ENCODE peak calls at places on chromosomes 12 and 14, in eight cellular contexts. One of them, this sample, is unnamed.

GRCh38 chr14:76371066-76371465 is 4.9 kb upstream of the ESRRB start:
- DNase-seq in Right ventricle myocardium superior: no peak
- DNase-seq in activated CD4-positive, alpha-beta T cell treated with anti-CD3 and anti-CD28 coated beads, Interleukin-2, amount 10 ng/mL, durations not matched to agents 24 days and 14 days: no peak
- DNase-seq in NCI-H1092: no peak
- DNase-seq in stromal cell of bone marrow: no peak
- DNase-seq in stimulated activated CD4-positive, alpha-beta T cell treated with anti-CD3 and anti-CD28 coated beads, Interleukin-4, amount 100 ng/mL, for 4 hours: no peak
- DNase-seq in GM19239: no peak
- DNase-seq in NCI-H2029: no peak
- DNase-seq in this sample: no peak

GRCh38 chr12:125075-125474 is 58.5 kb downstream of the IQSEC3 start:
- DNase-seq in activated CD4-positive, alpha-beta T cell treated with anti-CD3 and anti-CD28 coated beads, Interleukin-2, amount 10 ng/mL, durations not matched to agents 24 days and 14 days: no peak
- DNase-seq in GM19239: no peak
- DNase-seq in Right ventricle myocardium superior: no peak
- DNase-seq in NCI-H1092: no peak
- DNase-seq in stimulated activated CD4-positive, alpha-beta T cell treated with anti-CD3 and anti-CD28 coated beads, Interleukin-4, amount 100 ng/mL, for 4 hours: no peak
- DNase-seq in stromal cell of bone marrow: no peak
- DNase-seq in NCI-H2029: no peak
- DNase-seq in this sample: no peak

GRCh38 chr14:96268426-96269358 is 12.7 kb downstream of the BDKRB1 start:
- DNase-seq in NCI-H2029: no peak
- DNase-seq in GM19239: no peak
- DNase-seq in stromal cell of bone marrow: peak
- DNase-seq in activated CD4-positive, alpha-beta T cell treated with anti-CD3 and anti-CD28 coated beads, Interleukin-2, amount 10 ng/mL, durations not matched to agents 24 days and 14 days: no peak
- DNase-seq in NCI-H1092: no peak
- DNase-seq in Right ventricle myocardium superior: peak
- DNase-seq in stimulated activated CD4-positive, alpha-beta T cell treated with anti-CD3 and anti-CD28 coated beads, Interleukin-4, amount 100 ng/mL, for 4 hours: no peak
- DNase-seq in this sample: peak

GRCh38 chr12:95736631-95737030 is 53.9 kb downstream of the NTN4 start:
- DNase-seq in NCI-H2029: no peak
- DNase-seq in activated CD4-positive, alpha-beta T cell treated with anti-CD3 and anti-CD28 coated beads, Interleukin-2, amount 10 ng/mL, durations not matched to agents 24 days and 14 days: no peak
- DNase-seq in stromal cell of bone marrow: peak
- DNase-seq in GM19239: no peak
- DNase-seq in stimulated activated CD4-positive, alpha-beta T cell treated with anti-CD3 and anti-CD28 coated beads, Interleukin-4, amount 100 ng/mL, for 4 hours: no peak
- DNase-seq in Right ventricle myocardium superior: peak
- DNase-seq in NCI-H1092: no peak
- DNase-seq in this sample: no peak

GRCh38 chr12:65825573-65826512 is 1.6 kb downstream of the HMGA2 start:
- DNase-seq in GM19239: no peak
- DNase-seq in NCI-H2029: no peak
- DNase-seq in activated CD4-positive, alpha-beta T cell treated with anti-CD3 and anti-CD28 coated beads, Interleukin-2, amount 10 ng/mL, durations not matched to agents 24 days and 14 days: peak
- DNase-seq in NCI-H1092: no peak
- DNase-seq in Right ventricle myocardium superior: peak
- DNase-seq in stimulated activated CD4-positive, alpha-beta T cell treated with anti-CD3 and anti-CD28 coated beads, Interleukin-4, amount 100 ng/mL, for 4 hours: no peak
- DNase-seq in stromal cell of bone marrow: no peak
- DNase-seq in this sample: peak

GRCh38 chr14:51562816-51563215 is 88.9 kb upstream of the FRMD6 start:
- DNase-seq in stromal cell of bone marrow: no peak
- DNase-seq in Right ventricle myocardium superior: no peak
- DNase-seq in stimulated activated CD4-positive, alpha-beta T cell treated with anti-CD3 and anti-CD28 coated beads, Interleukin-4, amount 100 ng/mL, for 4 hours: no peak
- DNase-seq in activated CD4-positive, alpha-beta T cell treated with anti-CD3 and anti-CD28 coated beads, Interleukin-2, amount 10 ng/mL, durations not matched to agents 24 days and 14 days: no peak
- DNase-seq in NCI-H1092: no peak
- DNase-seq in NCI-H2029: no peak
- DNase-seq in GM19239: no peak
- DNase-seq in this sample: peak

GRCh38 chr14:27608377-27608776 is 1010.5 kb upstream of the NOVA1 start:
- DNase-seq in GM19239: no peak
- DNase-seq in stromal cell of bone marrow: no peak
- DNase-seq in NCI-H1092: no peak
- DNase-seq in stimulated activated CD4-positive, alpha-beta T cell treated with anti-CD3 and anti-CD28 coated beads, Interleukin-4, amount 100 ng/mL, for 4 hours: no peak
- DNase-seq in activated CD4-positive, alpha-beta T cell treated with anti-CD3 and anti-CD28 coated beads, Interleukin-2, amount 10 ng/mL, durations not matched to agents 24 days and 14 days: no peak
- DNase-seq in Right ventricle myocardium superior: no peak
- DNase-seq in NCI-H2029: no peak
- DNase-seq in this sample: no peak

GRCh38 chr14:70425349-70425748 is 8.5 kb upstream of the SYNJ2BP start:
- DNase-seq in Right ventricle myocardium superior: no peak
- DNase-seq in stromal cell of bone marrow: no peak
- DNase-seq in activated CD4-positive, alpha-beta T cell treated with anti-CD3 and anti-CD28 coated beads, Interleukin-2, amount 10 ng/mL, durations not matched to agents 24 days and 14 days: no peak
- DNase-seq in NCI-H2029: no peak
- DNase-seq in NCI-H1092: no peak
- DNase-seq in stimulated activated CD4-positive, alpha-beta T cell treated with anti-CD3 and anti-CD28 coated beads, Interleukin-4, amount 100 ng/mL, for 4 hours: no peak
- DNase-seq in GM19239: no peak
- DNase-seq in this sample: no peak

GRCh38 chr12:52499836-52500560 is 6.9 kb upstream of the KRT6A start:
- DNase-seq in NCI-H1092: no peak
- DNase-seq in Right ventricle myocardium superior: no peak
- DNase-seq in activated CD4-positive, alpha-beta T cell treated with anti-CD3 and anti-CD28 coated beads, Interleukin-2, amount 10 ng/mL, durations not matched to agents 24 days and 14 days: no peak
- DNase-seq in stromal cell of bone marrow: no peak
- DNase-seq in stimulated activated CD4-positive, alpha-beta T cell treated with anti-CD3 and anti-CD28 coated beads, Interleukin-4, amount 100 ng/mL, for 4 hours: no peak
- DNase-seq in NCI-H2029: no peak
- DNase-seq in GM19239: no peak
- DNase-seq in this sample: peak

GRCh38 chr14:101055106-101055662 is 151.7 kb upstream of the RTL1 start:
- DNase-seq in Right ventricle myocardium superior: peak
- DNase-seq in GM19239: no peak
- DNase-seq in stimulated activated CD4-positive, alpha-beta T cell treated with anti-CD3 and anti-CD28 coated beads, Interleukin-4, amount 100 ng/mL, for 4 hours: no peak
- DNase-seq in stromal cell of bone marrow: no peak
- DNase-seq in NCI-H1092: no peak
- DNase-seq in activated CD4-positive, alpha-beta T cell treated with anti-CD3 and anti-CD28 coated beads, Interleukin-2, amount 10 ng/mL, durations not matched to agents 24 days and 14 days: no peak
- DNase-seq in NCI-H2029: no peak
- DNase-seq in this sample: no peak

GRCh38 chr12:70196732-70197361 is 46.4 kb upstream of the CNOT2 start:
- DNase-seq in NCI-H2029: no peak
- DNase-seq in activated CD4-positive, alpha-beta T cell treated with anti-CD3 and anti-CD28 coated beads, Interleukin-2, amount 10 ng/mL, durations not matched to agents 24 days and 14 days: no peak
- DNase-seq in stromal cell of bone marrow: no peak
- DNase-seq in stimulated activated CD4-positive, alpha-beta T cell treated with anti-CD3 and anti-CD28 coated beads, Interleukin-4, amount 100 ng/mL, for 4 hours: no peak
- DNase-seq in GM19239: no peak
- DNase-seq in NCI-H1092: no peak
- DNase-seq in Right ventricle myocardium superior: no peak
- DNase-seq in this sample: peak

GRCh38 chr14:88937706-88938105 is 113.3 kb downstream of the TTC8 start:
- DNase-seq in Right ventricle myocardium superior: no peak
- DNase-seq in NCI-H1092: no peak
- DNase-seq in activated CD4-positive, alpha-beta T cell treated with anti-CD3 and anti-CD28 coated beads, Interleukin-2, amount 10 ng/mL, durations not matched to agents 24 days and 14 days: no peak
- DNase-seq in stimulated activated CD4-positive, alpha-beta T cell treated with anti-CD3 and anti-CD28 coated beads, Interleukin-4, amount 100 ng/mL, for 4 hours: no peak
- DNase-seq in GM19239: no peak
- DNase-seq in NCI-H2029: no peak
- DNase-seq in stromal cell of bone marrow: no peak
- DNase-seq in this sample: peak

GRCh38 chr14:100891051-100891450 is 12.5 kb downstream of the RTL1 start:
- DNase-seq in NCI-H2029: no peak
- DNase-seq in activated CD4-positive, alpha-beta T cell treated with anti-CD3 and anti-CD28 coated beads, Interleukin-2, amount 10 ng/mL, durations not matched to agents 24 days and 14 days: no peak
- DNase-seq in stimulated activated CD4-positive, alpha-beta T cell treated with anti-CD3 and anti-CD28 coated beads, Interleukin-4, amount 100 ng/mL, for 4 hours: no peak
- DNase-seq in stromal cell of bone marrow: no peak
- DNase-seq in GM19239: no peak
- DNase-seq in NCI-H1092: no peak
- DNase-seq in Right ventricle myocardium superior: no peak
- DNase-seq in this sample: no peak

GRCh38 chr12:46907791-46908190 is 82.0 kb upstream of the SLC38A4 start:
- DNase-seq in NCI-H1092: no peak
- DNase-seq in GM19239: no peak
- DNase-seq in Right ventricle myocardium superior: no peak
- DNase-seq in stimulated activated CD4-positive, alpha-beta T cell treated with anti-CD3 and anti-CD28 coated beads, Interleukin-4, amount 100 ng/mL, for 4 hours: no peak
- DNase-seq in NCI-H2029: no peak
- DNase-seq in stromal cell of bone marrow: no peak
- DNase-seq in activated CD4-positive, alpha-beta T cell treated with anti-CD3 and anti-CD28 coated beads, Interleukin-2, amount 10 ng/mL, durations not matched to agents 24 days and 14 days: no peak
- DNase-seq in this sample: no peak

GRCh38 chr12:106062693-106063092 is 76.1 kb downstream of the NUAK1 start:
- DNase-seq in stimulated activated CD4-positive, alpha-beta T cell treated with anti-CD3 and anti-CD28 coated beads, Interleukin-4, amount 100 ng/mL, for 4 hours: no peak
- DNase-seq in stromal cell of bone marrow: no peak
- DNase-seq in activated CD4-positive, alpha-beta T cell treated with anti-CD3 and anti-CD28 coated beads, Interleukin-2, amount 10 ng/mL, durations not matched to agents 24 days and 14 days: no peak
- DNase-seq in NCI-H1092: no peak
- DNase-seq in NCI-H2029: no peak
- DNase-seq in GM19239: no peak
- DNase-seq in Right ventricle myocardium superior: no peak
- DNase-seq in this sample: no peak

GRCh38 chr12:104258476-104259067 is 43.0 kb downstream of the TXNRD1 start:
- DNase-seq in activated CD4-positive, alpha-beta T cell treated with anti-CD3 and anti-CD28 coated beads, Interleukin-2, amount 10 ng/mL, durations not matched to agents 24 days and 14 days: no peak
- DNase-seq in stromal cell of bone marrow: peak
- DNase-seq in NCI-H1092: no peak
- DNase-seq in stimulated activated CD4-positive, alpha-beta T cell treated with anti-CD3 and anti-CD28 coated beads, Interleukin-4, amount 100 ng/mL, for 4 hours: no peak
- DNase-seq in Right ventricle myocardium superior: no peak
- DNase-seq in GM19239: no peak
- DNase-seq in NCI-H2029: no peak
- DNase-seq in this sample: peak

GRCh38 chr14:91154851-91155625 is 41.2 kb downstream of the DGLUCY start:
- DNase-seq in activated CD4-positive, alpha-beta T cell treated with anti-CD3 and anti-CD28 coated beads, Interleukin-2, amount 10 ng/mL, durations not matched to agents 24 days and 14 days: no peak
- DNase-seq in stromal cell of bone marrow: peak
- DNase-seq in NCI-H1092: peak
- DNase-seq in Right ventricle myocardium superior: peak
- DNase-seq in GM19239: no peak
- DNase-seq in NCI-H2029: peak
- DNase-seq in stimulated activated CD4-positive, alpha-beta T cell treated with anti-CD3 and anti-CD28 coated beads, Interleukin-4, amount 100 ng/mL, for 4 hours: peak
- DNase-seq in this sample: peak

GRCh38 chr12:107503129-107503850 is 182.3 kb upstream of the PWP1 start:
- DNase-seq in stromal cell of bone marrow: no peak
- DNase-seq in NCI-H1092: no peak
- DNase-seq in GM19239: no peak
- DNase-seq in stimulated activated CD4-positive, alpha-beta T cell treated with anti-CD3 and anti-CD28 coated beads, Interleukin-4, amount 100 ng/mL, for 4 hours: no peak
- DNase-seq in Right ventricle myocardium superior: no peak
- DNase-seq in activated CD4-positive, alpha-beta T cell treated with anti-CD3 and anti-CD28 coated beads, Interleukin-2, amount 10 ng/mL, durations not matched to agents 24 days and 14 days: no peak
- DNase-seq in NCI-H2029: no peak
- DNase-seq in this sample: no peak

GRCh38 chr14:97920201-97920600 is 1123.0 kb downstream of the VRK1 start:
- DNase-seq in Right ventricle myocardium superior: no peak
- DNase-seq in stromal cell of bone marrow: no peak
- DNase-seq in stimulated activated CD4-positive, alpha-beta T cell treated with anti-CD3 and anti-CD28 coated beads, Interleukin-4, amount 100 ng/mL, for 4 hours: no peak
- DNase-seq in GM19239: no peak
- DNase-seq in NCI-H1092: no peak
- DNase-seq in NCI-H2029: no peak
- DNase-seq in activated CD4-positive, alpha-beta T cell treated with anti-CD3 and anti-CD28 coated beads, Interleukin-2, amount 10 ng/mL, durations not matched to agents 24 days and 14 days: no peak
- DNase-seq in this sample: no peak

GRCh38 chr12:48956279-48957140 is 777 bp downstream of the ARF3 start:
- DNase-seq in GM19239: no peak
- DNase-seq in activated CD4-positive, alpha-beta T cell treated with anti-CD3 and anti-CD28 coated beads, Interleukin-2, amount 10 ng/mL, durations not matched to agents 24 days and 14 days: peak
- DNase-seq in NCI-H1092: no peak
- DNase-seq in stromal cell of bone marrow: peak
- DNase-seq in stimulated activated CD4-positive, alpha-beta T cell treated with anti-CD3 and anti-CD28 coated beads, Interleukin-4, amount 100 ng/mL, for 4 hours: no peak
- DNase-seq in NCI-H2029: peak
- DNase-seq in Right ventricle myocardium superior: peak
- DNase-seq in this sample: peak

GRCh38 chr12:53751336-53752191 is at the start of gene CISTR:
- DNase-seq in GM19239: no peak
- DNase-seq in Right ventricle myocardium superior: peak
- DNase-seq in NCI-H1092: peak
- DNase-seq in stromal cell of bone marrow: no peak
- DNase-seq in activated CD4-positive, alpha-beta T cell treated with anti-CD3 and anti-CD28 coated beads, Interleukin-2, amount 10 ng/mL, durations not matched to agents 24 days and 14 days: peak
- DNase-seq in NCI-H2029: no peak
- DNase-seq in stimulated activated CD4-positive, alpha-beta T cell treated with anti-CD3 and anti-CD28 coated beads, Interleukin-4, amount 100 ng/mL, for 4 hours: peak
- DNase-seq in this sample: no peak

GRCh38 chr14:95440951-95441350 is 75.5 kb downstream of the SYNE3 start:
- DNase-seq in Right ventricle myocardium superior: no peak
- DNase-seq in stromal cell of bone marrow: no peak
- DNase-seq in activated CD4-positive, alpha-beta T cell treated with anti-CD3 and anti-CD28 coated beads, Interleukin-2, amount 10 ng/mL, durations not matched to agents 24 days and 14 days: no peak
- DNase-seq in NCI-H1092: no peak
- DNase-seq in NCI-H2029: no peak
- DNase-seq in stimulated activated CD4-positive, alpha-beta T cell treated with anti-CD3 and anti-CD28 coated beads, Interleukin-4, amount 100 ng/mL, for 4 hours: no peak
- DNase-seq in GM19239: no peak
- DNase-seq in this sample: peak

GRCh38 chr12:132243596-132244289 is 85.6 kb downstream of the GALNT9 start:
- DNase-seq in stromal cell of bone marrow: no peak
- DNase-seq in GM19239: no peak
- DNase-seq in NCI-H1092: no peak
- DNase-seq in NCI-H2029: no peak
- DNase-seq in Right ventricle myocardium superior: no peak
- DNase-seq in activated CD4-positive, alpha-beta T cell treated with anti-CD3 and anti-CD28 coated beads, Interleukin-2, amount 10 ng/mL, durations not matched to agents 24 days and 14 days: no peak
- DNase-seq in stimulated activated CD4-positive, alpha-beta T cell treated with anti-CD3 and anti-CD28 coated beads, Interleukin-4, amount 100 ng/mL, for 4 hours: no peak
- DNase-seq in this sample: no peak

GRCh38 chr14:80216818-80217217 is 5.5 kb upstream of the DIO2 start:
- DNase-seq in NCI-H1092: no peak
- DNase-seq in stromal cell of bone marrow: no peak
- DNase-seq in Right ventricle myocardium superior: no peak
- DNase-seq in GM19239: no peak
- DNase-seq in NCI-H2029: no peak
- DNase-seq in activated CD4-positive, alpha-beta T cell treated with anti-CD3 and anti-CD28 coated beads, Interleukin-2, amount 10 ng/mL, durations not matched to agents 24 days and 14 days: no peak
- DNase-seq in stimulated activated CD4-positive, alpha-beta T cell treated with anti-CD3 and anti-CD28 coated beads, Interleukin-4, amount 100 ng/mL, for 4 hours: no peak
- DNase-seq in this sample: peak

GRCh38 chr14:104749958-104750529 is 2.9 kb upstream of the SIVA1 start:
- DNase-seq in Right ventricle myocardium superior: no peak
- DNase-seq in NCI-H2029: no peak
- DNase-seq in activated CD4-positive, alpha-beta T cell treated with anti-CD3 and anti-CD28 coated beads, Interleukin-2, amount 10 ng/mL, durations not matched to agents 24 days and 14 days: no peak
- DNase-seq in stromal cell of bone marrow: peak
- DNase-seq in GM19239: no peak
- DNase-seq in stimulated activated CD4-positive, alpha-beta T cell treated with anti-CD3 and anti-CD28 coated beads, Interleukin-4, amount 100 ng/mL, for 4 hours: no peak
- DNase-seq in NCI-H1092: no peak
- DNase-seq in this sample: no peak

This sample was measured in choroid plexus epithelial cell.